ENCODE peak calls at places on chromosomes 3 and 15, in nine cellular contexts. W is fibroblast of mammary gland; P is cardiac fibroblast; I is body of pancreas; E is endodermal cell; D is astrocyte of the spinal cord; Q is choroid plexus epithelial cell; Y is Peyer's patch; L is CD8-positive, alpha-beta T cell. T is an unnamed sample.

GRCh38 chr15:98888839-98889479 is 118.6 kb downstream of the PGPEP1L start:
- DNase-seq in W (peak; percentile 68), P (peak; percentile 75), I (no peak), E (no peak), D (peak; percentile 73), Q (peak; percentile 78), Y (no peak), L (no peak), T (no peak)

GRCh38 chr3:161388860-161389259 is 17.5 kb upstream of the SPTSSB start:
- DNase-seq in W (peak; percentile 28), P (peak; percentile 29), I (no peak), E (no peak), D (no peak), Q (no peak), Y (no peak), L (no peak), T (no peak)

GRCh38 chr3:169627073-169627472 is 36.4 kb downstream of the MECOM start:
- DNase-seq in W (no peak), P (no peak), I (no peak), E (no peak), D (no peak), Q (no peak), Y (no peak), L (no peak), T (no peak)

GRCh38 chr3:133988631-133989161 is 41.0 kb downstream of the SLCO2A1 start:
- DNase-seq in W (no peak), P (no peak), I (no peak), E (peak; percentile 82), D (no peak), Q (no peak), Y (no peak), L (no peak), T (no peak)

GRCh38 chr3:169454823-169455222 is 208.7 kb downstream of the MECOM start:
- DNase-seq in W (peak; percentile 66), P (peak; percentile 93), I (no peak), E (no peak), D (no peak), Q (peak; percentile 78), Y (no peak), L (no peak), T (no peak)

GRCh38 chr3:34260266-34260990 is 462.0 kb downstream of the PDCD6IP start:
- DNase-seq in W (peak; percentile 44), P (peak; percentile 78), I (peak; percentile 38), E (peak; percentile 89), D (peak; percentile 69), Q (peak; percentile 81), Y (no peak), L (no peak), T (no peak)

GRCh38 chr3:13420817-13421755 is 964 bp upstream of the NUP210 start:
- DNase-seq in W (no peak), P (no peak), I (no peak), E (peak; percentile 65), D (no peak), Q (no peak), Y (no peak), L (peak; percentile 49), T (peak; percentile 39)

GRCh38 chr3:23501201-23501824 is 298.2 kb downstream of the UBE2E2 start:
- DNase-seq in W (peak; percentile 11), P (no peak), I (no peak), E (no peak), D (no peak), Q (peak; percentile 16), Y (no peak), L (no peak), T (no peak)

GRCh38 chr15:75453703-75454470 is 2.4 kb upstream of the SIN3A start:
- DNase-seq in W (peak; percentile 100), P (peak; percentile 100), I (peak; percentile 98), E (peak; percentile 99), D (peak; percentile 100), Q (peak; percentile 100), Y (peak; percentile 98), L (peak; percentile 93), T (peak; percentile 93)

GRCh38 chr3:39146083-39146501 is 7.3 kb downstream of the CSRNP1 start:
- DNase-seq in W (peak; percentile 35), P (peak; percentile 68), I (no peak), E (peak; percentile 49), D (no peak), Q (peak; percentile 50), Y (peak; percentile 77), L (no peak), T (no peak)

DNA sequence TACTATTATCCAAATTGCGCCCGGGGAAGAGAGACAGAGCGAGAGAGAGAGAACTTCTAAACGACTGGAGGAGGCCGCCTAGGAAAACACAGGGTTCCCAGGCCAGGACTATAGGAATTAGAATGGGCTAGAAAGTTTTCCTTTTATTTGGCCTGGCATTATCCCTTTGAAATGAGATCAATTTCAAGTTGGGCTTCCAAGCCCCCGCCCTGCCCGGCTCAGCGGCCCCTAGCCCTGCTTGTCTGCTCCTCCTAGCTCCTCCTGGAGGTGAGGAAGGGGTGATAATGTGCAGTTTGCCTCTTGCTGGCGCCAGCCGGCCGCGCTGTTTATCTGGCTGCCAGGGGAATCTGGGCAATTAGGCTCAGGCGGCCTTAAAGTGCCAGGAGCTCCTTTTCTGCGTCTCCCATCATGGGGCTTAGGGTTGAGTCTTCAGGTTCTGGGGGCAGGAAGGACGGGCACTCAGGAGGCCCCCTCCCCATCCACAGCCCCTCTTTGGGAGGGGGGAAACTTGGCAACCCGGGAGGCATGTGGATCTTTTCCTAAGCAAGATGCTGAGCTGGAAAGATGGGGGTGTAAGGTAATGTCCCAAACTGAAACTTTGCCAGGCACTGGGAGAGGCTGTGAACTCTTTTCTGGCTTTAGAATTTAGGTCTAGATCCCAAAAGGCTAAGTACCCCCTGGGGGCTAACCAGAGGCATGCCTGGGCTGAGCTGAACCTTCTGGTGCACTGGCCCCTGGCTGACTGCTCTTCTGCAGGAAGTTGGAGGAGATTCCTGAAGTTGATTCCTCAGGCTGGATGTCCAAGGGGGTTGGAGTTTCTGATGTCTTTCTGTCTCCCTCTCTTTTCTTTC is 5.5 kb downstream of the SMAD6 start:
- DNase-seq in W (peak; percentile 17), P (no peak), I (peak; percentile 52), E (peak; percentile 93), D (peak; percentile 55), Q (peak; percentile 62), Y (peak; percentile 66), L (no peak), T (no peak)
- TF ChIP-seq CTCF in W (peak; percentile 6), P (no peak), I (no peak), E (peak; percentile 67), D (peak; percentile 46), Q (peak; percentile 43), Y (peak; percentile 12), L (no peak), T (no peak)

DNA sequence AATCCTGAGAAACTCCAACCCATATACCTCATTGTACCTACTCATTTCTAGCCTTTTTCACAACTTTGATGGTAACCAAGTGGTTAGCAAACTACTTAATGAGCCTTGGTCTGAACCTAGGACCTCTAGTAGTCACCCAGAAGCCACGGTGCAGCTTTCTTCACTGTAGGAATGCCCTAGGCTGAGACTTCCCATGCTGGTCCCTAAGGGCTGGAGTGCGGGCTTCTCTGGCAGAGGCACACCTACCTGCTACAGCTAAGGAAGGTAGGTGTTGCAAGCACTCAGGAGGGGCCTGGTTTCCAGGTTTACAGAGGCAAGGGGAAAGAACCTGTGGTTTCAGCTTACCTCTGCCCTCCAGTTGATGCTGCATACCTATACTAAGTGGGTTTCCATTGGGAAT is 65.4 kb downstream of the DHX30 start:
- DNase-seq in W (no peak), P (no peak), I (no peak), E (peak; percentile 17), D (no peak), Q (no peak), Y (no peak), L (no peak), T (no peak)
- TF ChIP-seq CTCF in W (no peak), P (no peak), I (no peak), E (no peak), D (no peak), Q (no peak), Y (no peak), L (no peak), T (no peak)

GRCh38 chr15:81157939-81158223 is 23.8 kb downstream of the CFAP161 start:
- DNase-seq in W (no peak), P (no peak), I (no peak), E (no peak), D (no peak), Q (no peak), Y (no peak), L (no peak), T (no peak)

GRCh38 chr15:81152799-81153198 is 18.7 kb downstream of the CFAP161 start:
- DNase-seq in W (no peak), P (peak; percentile 36), I (no peak), E (no peak), D (no peak), Q (no peak), Y (no peak), L (no peak), T (no peak)

GRCh38 chr15:81156324-81156723 is 22.3 kb downstream of the CFAP161 start:
- DNase-seq in W (no peak), P (no peak), I (no peak), E (no peak), D (no peak), Q (no peak), Y (no peak), L (no peak), T (no peak)

GRCh38 chr15:81157195-81157938 is 23.3 kb downstream of the CFAP161 start:
- DNase-seq in W (peak; percentile 71), P (peak; percentile 36), I (no peak), E (no peak), D (no peak), Q (peak; percentile 46), Y (no peak), L (no peak), T (no peak)

GRCh38 chr15:81155375-81156218 is 21.5 kb downstream of the CFAP161 start:
- DNase-seq in W (peak; percentile 84), P (peak; percentile 85), I (peak; percentile 31), E (peak; percentile 61), D (peak; percentile 50), Q (peak; percentile 87), Y (no peak), L (no peak), T (no peak)
- TF ChIP-seq CTCF in W (peak; percentile 82), P (peak; percentile 68), I (peak; percentile 41), E (peak; percentile 66), D (peak; percentile 65), Q (peak; percentile 74), Y (peak; percentile 59), L (peak; percentile 40), T (no peak)

GRCh38 chr3:126746395-126747177 is 42.5 kb downstream of the CHCHD6 start:
- DNase-seq in W (peak; percentile 45), P (peak; percentile 76), I (peak; percentile 23), E (peak; percentile 57), D (peak; percentile 53), Q (peak; percentile 76), Y (no peak), L (no peak), T (no peak)
- TF ChIP-seq CTCF in W (no peak), P (peak; percentile 12), I (no peak), E (no peak), D (peak; percentile 20), Q (peak; percentile 46), Y (no peak), L (no peak), T (no peak)

GRCh38 chr3:32004111-32004790 is 22.7 kb downstream of the ZNF860 start:
- DNase-seq in W (no peak), P (no peak), I (no peak), E (peak; percentile 59), D (no peak), Q (no peak), Y (no peak), L (no peak), T (no peak)
- TF ChIP-seq CTCF in W (no peak), P (no peak), I (no peak), E (peak; percentile 66), D (peak; percentile 7), Q (peak; percentile 23), Y (no peak), L (no peak), T (no peak)

T was measured in activated B cell treated with CpG ODN at 0.5 μM for 24 hours.